ENCODE peak calls at places on chromosomes 11 and 22, in ten cellular contexts. C, X, V, B, E, M, S, Y, Z and L are unnamed samples.
A peak's percentile ranks its signal among the peaks of the same experiment; 100 is the strongest.

GRCh38 chr22:29668681-29669080 is 51.1 kb upstream of the CABP7 start:
- DNase-seq in V (no peak), Y (no peak), X (no peak), B (no peak), M (no peak), E (no peak), Z (no peak), S (no peak), C (no peak), L (no peak)

GRCh38 chr22:37808294-37808657 is 542 bp downstream of the GCAT start:
- DNase-seq in X (no peak), C (no peak), V (no peak), E (no peak), M (no peak), Z (no peak), S (no peak), B (peak; percentile 52), Y (no peak), L (peak; percentile 62)

GRCh38 chr11:16346975-16347374 is 9.4 kb downstream of the SOX6 start:
- DNase-seq in B (peak; percentile 61), C (no peak), Y (no peak), E (no peak), Z (no peak), M (no peak), V (no peak), S (no peak), X (no peak), L (peak; percentile 20)

GRCh38 chr22:32413715-32414114 is 1.7 kb upstream of the RTCB start:
- DNase-seq in E (no peak), C (no peak), X (no peak), Z (peak; percentile 28), M (peak; percentile 18), B (peak; percentile 18), V (no peak), S (no peak), Y (peak; percentile 8), L (peak; percentile 39)

GRCh38 chr11:13963169-13963948 is 836 bp downstream of the SPON1 start:
- DNase-seq in E (no peak), B (peak; percentile 70), M (peak; percentile 34), V (peak; percentile 85), X (peak; percentile 80), Z (no peak), C (peak; percentile 17), Y (no peak), S (peak; percentile 58), L (no peak)

GRCh38 chr11:66386171-66387069 is 14.9 kb upstream of the SLC29A2 start:
- DNase-seq in V (peak; percentile 91), B (peak; percentile 96), Y (no peak), X (peak; percentile 95), E (peak; percentile 80), S (peak; percentile 95), M (peak; percentile 81), Z (peak; percentile 77), C (peak; percentile 74), L (peak; percentile 87)

GRCh38 chr11:67468835-67469811 is at the start of gene TMEM134:
- DNase-seq in V (peak; percentile 98), S (peak; percentile 94), C (peak; percentile 90), Z (peak; percentile 88), B (peak; percentile 98), E (peak; percentile 84), Y (peak; percentile 93), X (peak; percentile 98), M (peak; percentile 98), L (peak; percentile 91)

GRCh38 chr22:23789121-23789520 is 2.4 kb downstream of the SMARCB1 start:
- DNase-seq in S (no peak), B (no peak), Y (no peak), E (no peak), C (no peak), V (peak; percentile 8), Z (no peak), M (no peak), X (peak; percentile 8), L (no peak)

GRCh38 chr11:9230291-9230690 is 34.9 kb downstream of the DENND5A start:
- DNase-seq in X (no peak), Z (no peak), B (no peak), C (no peak), Y (no peak), E (no peak), M (no peak), V (no peak), S (no peak), L (peak; percentile 37)

GRCh38 chr11:19963697-19964340 is 196.5 kb downstream of the DBX1 start:
- DNase-seq in V (no peak), B (peak; percentile 37), S (no peak), Y (no peak), C (no peak), E (no peak), X (no peak), Z (no peak), M (no peak), L (no peak)